ENCODE peak calls at places on chromosomes 12 and 14, in nine cellular contexts. P is astrocyte of the spinal cord, V is IMR-90, R is vagina, Q is fibroblast of pulmonary artery, G is body of pancreas, J is PC-9, A is Peyer's patch, E is epithelial cell of esophagus. S is an unnamed sample.

GRCh38 chr12:62409068-62409467 is 57.6 kb upstream of the MON2 start:
- DNase-seq in P (no peak), V (no peak), R (no peak), Q (no peak), G (no peak), J (no peak), A (no peak), E (no peak), S (no peak)

GRCh38 chr14:74941676-74942097 is 13.7 kb downstream of the PGF start:
- DNase-seq in P (no peak), V (peak), R (no peak), Q (peak), G (peak), J (no peak), A (no peak), E (peak), S (no peak)

GRCh38 chr14:74257988-74258704 is 18.9 kb downstream of the VSX2 start:
- DNase-seq in P (no peak), V (no peak), R (no peak), Q (no peak), G (no peak), J (no peak), A (no peak), E (no peak), S (no peak)

GRCh38 chr12:106078358-106079025 is 60.3 kb downstream of the NUAK1 start:
- DNase-seq in P (peak), V (peak), R (peak), Q (peak), G (no peak), J (no peak), A (no peak), E (peak), S (no peak)

GRCh38 chr14:49893309-49894213 is 679 bp downstream of the ARF6 start:
- DNase-seq in P (no peak), V (no peak), R (no peak), Q (peak), G (peak), J (no peak), A (peak), E (peak), S (no peak)

GRCh38 chr14:71651228-71651627 is 281.0 kb upstream of the RGS6 start:
- DNase-seq in P (peak), V (peak), R (no peak), Q (peak), G (peak), J (no peak), A (no peak), E (peak), S (no peak)

GRCh38 chr12:65756956-65757511 is 67.2 kb upstream of the HMGA2 start:
- DNase-seq in P (peak), V (peak), R (no peak), Q (no peak), G (no peak), J (peak), A (no peak), E (no peak), S (no peak)

GRCh38 chr14:23571701-23572523 is 4.3 kb upstream of the AP1G2 start:
- DNase-seq in P (no peak), V (no peak), R (no peak), Q (no peak), G (no peak), J (no peak), A (no peak), E (no peak), S (no peak)

GRCh38 chr12:9669534-9669933 is at the start of gene CLEC2D:
- DNase-seq in P (no peak), V (no peak), R (no peak), Q (no peak), G (no peak), J (no peak), A (no peak), E (no peak), S (no peak)

GRCh38 chr12:123269395-123269892 is 2.2 kb downstream of the CDK2AP1 start:
- DNase-seq in P (peak), V (peak), R (no peak), Q (peak), G (peak), J (no peak), A (peak), E (peak), S (no peak)

GRCh38 chr14:47539065-47539464 is 136.3 kb downstream of the MDGA2 start:
- DNase-seq in P (peak), V (no peak), R (no peak), Q (peak), G (no peak), J (no peak), A (no peak), E (no peak), S (peak)

GRCh38 chr14:91377700-91378652 is 39.6 kb downstream of the CCDC88C start:
- DNase-seq in P (no peak), V (no peak), R (no peak), Q (no peak), G (no peak), J (no peak), A (peak), E (no peak), S (no peak)

GRCh38 chr12:93839076-93839475 is 161.9 kb downstream of the CRADD start:
- DNase-seq in P (no peak), V (peak), R (no peak), Q (peak), G (no peak), J (no peak), A (no peak), E (no peak), S (no peak)

GRCh38 chr12:49048953-49049352 is 11.6 kb downstream of the KMT2D start:
- DNase-seq in P (no peak), V (no peak), R (no peak), Q (no peak), G (no peak), J (no peak), A (peak), E (no peak), S (no peak)

GRCh38 chr12:27808831-27809230 is 28.8 kb upstream of the MANSC4 start:
- DNase-seq in P (no peak), V (no peak), R (no peak), Q (no peak), G (peak), J (no peak), A (no peak), E (no peak), S (no peak)

GRCh38 chr12:98238513-98238912 is 276.9 kb upstream of the TMPO start:
- DNase-seq in P (peak), V (peak), R (no peak), Q (peak), G (peak), J (no peak), A (no peak), E (peak), S (no peak)

GRCh38 chr12:92108651-92109050 is 37.0 kb downstream of the BTG1 start:
- DNase-seq in P (peak), V (peak), R (no peak), Q (peak), G (no peak), J (no peak), A (no peak), E (peak), S (no peak)

GRCh38 chr14:104968541-104969401 is 9.4 kb downstream of the AHNAK2 start:
- DNase-seq in P (no peak), V (no peak), R (no peak), Q (peak), G (peak), J (no peak), A (peak), E (peak), S (no peak)

GRCh38 chr12:71556881-71557280 is 106.8 kb downstream of the ZFC3H1 start:
- DNase-seq in P (peak), V (peak), R (no peak), Q (peak), G (no peak), J (peak), A (no peak), E (peak), S (no peak)

GRCh38 chr12:26921886-26922285 is 15.9 kb downstream of the INTS13 start:
- DNase-seq in P (no peak), V (no peak), R (no peak), Q (no peak), G (no peak), J (no peak), A (no peak), E (no peak), S (no peak)

GRCh38 chr12:110355080-110355479 is 48.4 kb downstream of the ANAPC7 start:
- DNase-seq in P (no peak), V (no peak), R (no peak), Q (no peak), G (no peak), J (no peak), A (no peak), E (peak), S (no peak)

GRCh38 chr14:22403286-22403685 is 185.7 kb downstream of the DAD1 start:
- DNase-seq in P (peak), V (no peak), R (no peak), Q (no peak), G (no peak), J (no peak), A (no peak), E (no peak), S (no peak)

GRCh38 chr12:93315907-93316622 is 61.7 kb upstream of the NUDT4 start:
- DNase-seq in P (no peak), V (peak), R (no peak), Q (peak), G (no peak), J (no peak), A (no peak), E (no peak), S (no peak)

GRCh38 chr12:75767957-75768356 is 256.5 kb upstream of the KRR1 start:
- DNase-seq in P (no peak), V (no peak), R (no peak), Q (no peak), G (no peak), J (no peak), A (no peak), E (no peak), S (no peak)

GRCh38 chr12:66768293-66768692 is 89.4 kb upstream of the GRIP1 start:
- DNase-seq in P (no peak), V (no peak), R (no peak), Q (no peak), G (no peak), J (no peak), A (no peak), E (no peak), S (no peak)

GRCh38 chr14:105023791-105024480 is 3.1 kb upstream of the CDCA4 start:
- DNase-seq in P (peak), V (peak), R (no peak), Q (peak), G (no peak), J (peak), A (no peak), E (peak), S (no peak)

GRCh38 chr14:35965425-35965824 is 139.3 kb downstream of the BRMS1L start:
- DNase-seq in P (no peak), V (no peak), R (no peak), Q (no peak), G (no peak), J (no peak), A (no peak), E (no peak), S (no peak)

GRCh38 chr14:35961697-35962274 is 135.6 kb downstream of the BRMS1L start:
- DNase-seq in P (no peak), V (no peak), R (no peak), Q (no peak), G (no peak), J (no peak), A (no peak), E (no peak), S (no peak)

GRCh38 chr14:35964736-35965135 is 138.6 kb downstream of the BRMS1L start:
- DNase-seq in P (no peak), V (no peak), R (no peak), Q (no peak), G (no peak), J (no peak), A (no peak), E (no peak), S (no peak)

GRCh38 chr14:35959835-35960234 is 133.7 kb downstream of the BRMS1L start:
- DNase-seq in P (no peak), V (no peak), R (no peak), Q (no peak), G (no peak), J (no peak), A (no peak), E (peak), S (no peak)

GRCh38 chr14:35963209-35963608 is 137.1 kb downstream of the BRMS1L start:
- DNase-seq in P (no peak), V (no peak), R (no peak), Q (no peak), G (no peak), J (no peak), A (no peak), E (peak), S (no peak)
- TF ChIP-seq CTCF in P (no peak), V (peak), R (no peak), Q (peak), G (no peak), J (peak), A (no peak), E (peak), S (peak)

GRCh38 chr12:85983601-85984000 is 109.5 kb downstream of the NTS start:
- DNase-seq in P (no peak), V (no peak), R (no peak), Q (no peak), G (no peak), J (no peak), A (no peak), E (no peak), S (no peak)

GRCh38 chr12:85985996-85986395 is 111.9 kb downstream of the NTS start:
- DNase-seq in P (no peak), V (no peak), R (no peak), Q (no peak), G (no peak), J (no peak), A (no peak), E (peak), S (peak)
- H3K4me3 ChIP-seq in P (no peak), V (no peak), R (no peak), Q (no peak), G (no peak), J (no peak), A (no peak), E (no peak), S (no peak)

GRCh38 chr14:68081489-68081888 is 261.9 kb downstream of the RAD51B start:
- DNase-seq in P (no peak), V (no peak), R (no peak), Q (no peak), G (no peak), J (no peak), A (no peak), E (no peak), S (no peak)

GRCh38 chr14:68085742-68086141 is 266.2 kb downstream of the RAD51B start:
- DNase-seq in P (no peak), V (no peak), R (no peak), Q (no peak), G (peak), J (no peak), A (no peak), E (no peak), S (no peak)

GRCh38 chr14:68079941-68080697 is 260.5 kb downstream of the RAD51B start:
- DNase-seq in P (no peak), V (peak), R (no peak), Q (no peak), G (no peak), J (no peak), A (no peak), E (no peak), S (no peak)

GRCh38 chr14:68082698-68083291 is 263.2 kb downstream of the RAD51B start:
- DNase-seq in P (no peak), V (no peak), R (no peak), Q (no peak), G (no peak), J (no peak), A (no peak), E (peak), S (no peak)

DNA sequence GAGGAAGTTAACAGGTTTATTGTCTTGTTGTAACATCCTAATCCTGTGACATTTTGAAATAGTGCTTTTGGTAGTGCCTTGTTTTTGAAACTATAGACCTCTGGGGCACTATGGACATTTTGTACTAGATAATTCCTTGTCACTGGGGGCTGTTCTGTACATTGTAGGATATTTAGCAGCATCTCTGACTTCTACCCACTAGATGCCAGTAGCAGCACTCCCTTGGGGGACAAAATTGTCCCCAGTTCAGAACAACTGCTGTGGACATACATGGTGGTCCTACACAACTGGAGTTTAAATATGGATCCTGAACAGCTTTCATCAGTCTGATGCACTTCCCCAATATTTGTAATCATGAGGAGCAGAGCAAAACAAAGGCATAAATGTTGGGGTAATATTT is 264.7 kb downstream of the RAD51B start:
- DNase-seq in P (peak), V (peak), R (no peak), Q (peak), G (no peak), J (no peak), A (no peak), E (no peak), S (no peak)
- TF ChIP-seq CTCF in P (peak), V (peak), R (no peak), Q (peak), G (peak), J (peak), A (peak), E (peak), S (peak)

GRCh38 chr14:100067971-100068959 is 3.0 kb downstream of the EVL start:
- DNase-seq in P (no peak), V (peak), R (no peak), Q (peak), G (peak), J (peak), A (peak), E (peak), S (no peak)

GRCh38 chr14:100071545-100071944 is 6.3 kb downstream of the EVL start:
- DNase-seq in P (no peak), V (no peak), R (no peak), Q (no peak), G (no peak), J (no peak), A (no peak), E (no peak), S (no peak)

GRCh38 chr14:100067481-100067880 is 2.3 kb downstream of the EVL start:
- DNase-seq in P (no peak), V (no peak), R (no peak), Q (no peak), G (no peak), J (no peak), A (no peak), E (no peak), S (no peak)

GRCh38 chr14:100070310-100070709 is 5.1 kb downstream of the EVL start:
- DNase-seq in P (no peak), V (no peak), R (no peak), Q (no peak), G (no peak), J (no peak), A (no peak), E (no peak), S (no peak)

GRCh38 chr14:100069161-100069800 is 4.1 kb downstream of the EVL start:
- DNase-seq in P (no peak), V (no peak), R (no peak), Q (no peak), G (no peak), J (no peak), A (no peak), E (no peak), S (no peak)
- H3K4me3 ChIP-seq in P (no peak), V (no peak), R (no peak), Q (no peak), G (no peak), J (no peak), A (peak), E (no peak), S (no peak)

GRCh38 chr14:63130531-63130930 is 73.7 kb upstream of the RHOJ start:
- DNase-seq in P (no peak), V (no peak), R (no peak), Q (no peak), G (no peak), J (no peak), A (no peak), E (no peak), S (no peak)

GRCh38 chr14:63134801-63135200 is 69.4 kb upstream of the RHOJ start:
- DNase-seq in P (peak), V (peak), R (no peak), Q (peak), G (no peak), J (no peak), A (no peak), E (no peak), S (no peak)
- TF ChIP-seq CTCF in P (peak), V (peak), R (no peak), Q (peak), G (peak), J (peak), A (no peak), E (peak), S (peak)

DNA sequence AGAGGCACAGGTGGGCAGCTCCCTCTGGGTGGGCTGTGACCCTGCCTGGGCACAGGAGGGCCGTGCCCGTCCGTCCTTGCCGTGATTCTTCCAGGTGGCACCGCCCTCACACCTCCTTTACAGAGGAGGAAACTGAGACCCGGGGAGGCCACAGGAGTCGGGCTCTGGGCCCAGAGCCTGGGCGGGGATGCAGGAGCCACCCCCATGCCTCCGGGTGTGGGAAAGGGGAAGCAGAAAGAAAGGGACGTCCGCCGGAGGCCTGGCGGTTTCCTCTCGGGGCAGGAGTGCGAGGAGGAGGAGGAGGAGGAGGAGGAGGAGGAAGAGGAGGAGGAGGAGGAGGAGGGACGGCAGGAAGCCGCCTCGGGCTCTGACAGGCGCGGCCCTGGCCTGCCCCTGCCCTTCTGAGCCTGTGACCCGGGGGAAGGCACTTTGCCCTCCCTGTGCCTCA is 23.0 kb downstream of the SH2B3 start:
- DNase-seq in P (no peak), V (no peak), R (no peak), Q (peak), G (peak), J (no peak), A (peak), E (no peak), S (no peak)
- H3K4me3 ChIP-seq in P (no peak), V (no peak), R (no peak), Q (no peak), G (no peak), J (no peak), A (peak), E (no peak), S (no peak)

S was measured in LNCaP clone FGC.